ENCODE peak calls at places on chromosomes 2 and 18, in ten cellular contexts. One of them, this sample, is unnamed.

GRCh38 chr2:237336131-237336530 is 77.8 kb downstream of the COL6A3 start:
- DNase-seq in NCI-H146: no peak
- DNase-seq in stimulated activated CD8-positive, alpha-beta memory T cell treated with anti-CD3 and anti-CD28 coated beads, Interleukin-12 subunit alpha, Interleukin-12 subunit beta, amount 100 ng/mL, for 1 hour: no peak
- DNase-seq in HL-60: no peak
- DNase-seq in Karpas-422: no peak
- DNase-seq in fibroblast of the aortic adventitia: no peak
- DNase-seq in T-helper 2 cell: no peak
- DNase-seq in HAP-1: no peak
- DNase-seq in type B pancreatic cell: no peak
- DNase-seq in NCI-H526: no peak
- DNase-seq in this sample: no peak

GRCh38 chr18:12857215-12857924 is 26.7 kb downstream of the PTPN2 start:
- DNase-seq in NCI-H146: no peak
- DNase-seq in stimulated activated CD8-positive, alpha-beta memory T cell treated with anti-CD3 and anti-CD28 coated beads, Interleukin-12 subunit alpha, Interleukin-12 subunit beta, amount 100 ng/mL, for 1 hour: no peak
- DNase-seq in Karpas-422: no peak
- DNase-seq in fibroblast of the aortic adventitia: no peak
- DNase-seq in type B pancreatic cell: no peak
- DNase-seq in T-helper 2 cell: no peak
- DNase-seq in HAP-1: no peak
- DNase-seq in HL-60: no peak
- DNase-seq in NCI-H526: no peak
- DNase-seq in this sample: no peak

GRCh38 chr2:46942143-46942526 is 26.5 kb upstream of the MCFD2 start:
- DNase-seq in T-helper 2 cell: peak
- DNase-seq in HL-60: peak
- DNase-seq in fibroblast of the aortic adventitia: no peak
- DNase-seq in NCI-H526: no peak
- DNase-seq in HAP-1: no peak
- DNase-seq in stimulated activated CD8-positive, alpha-beta memory T cell treated with anti-CD3 and anti-CD28 coated beads, Interleukin-12 subunit alpha, Interleukin-12 subunit beta, amount 100 ng/mL, for 1 hour: peak
- DNase-seq in type B pancreatic cell: no peak
- DNase-seq in Karpas-422: peak
- DNase-seq in NCI-H146: no peak
- DNase-seq in this sample: no peak

GRCh38 chr2:89781962-89782361 is 1090.5 kb downstream of the RPIA start:
- DNase-seq in HL-60: no peak
- DNase-seq in fibroblast of the aortic adventitia: no peak
- DNase-seq in type B pancreatic cell: no peak
- DNase-seq in HAP-1: no peak
- DNase-seq in stimulated activated CD8-positive, alpha-beta memory T cell treated with anti-CD3 and anti-CD28 coated beads, Interleukin-12 subunit alpha, Interleukin-12 subunit beta, amount 100 ng/mL, for 1 hour: no peak
- DNase-seq in NCI-H146: no peak
- DNase-seq in Karpas-422: no peak
- DNase-seq in NCI-H526: no peak
- DNase-seq in T-helper 2 cell: no peak
- DNase-seq in this sample: no peak

GRCh38 chr18:8084160-8084559 is 517.0 kb downstream of the PTPRM start:
- DNase-seq in Karpas-422: peak
- DNase-seq in T-helper 2 cell: no peak
- DNase-seq in NCI-H526: peak
- DNase-seq in HAP-1: peak
- DNase-seq in type B pancreatic cell: no peak
- DNase-seq in fibroblast of the aortic adventitia: peak
- DNase-seq in stimulated activated CD8-positive, alpha-beta memory T cell treated with anti-CD3 and anti-CD28 coated beads, Interleukin-12 subunit alpha, Interleukin-12 subunit beta, amount 100 ng/mL, for 1 hour: no peak
- DNase-seq in NCI-H146: peak
- DNase-seq in HL-60: peak
- DNase-seq in this sample: peak

GRCh38 chr18:44682871-44683221 is 2.2 kb downstream of the SETBP1 start:
- DNase-seq in HL-60: no peak
- DNase-seq in NCI-H146: peak
- DNase-seq in HAP-1: no peak
- DNase-seq in NCI-H526: peak
- DNase-seq in T-helper 2 cell: no peak
- DNase-seq in fibroblast of the aortic adventitia: no peak
- DNase-seq in Karpas-422: no peak
- DNase-seq in type B pancreatic cell: no peak
- DNase-seq in stimulated activated CD8-positive, alpha-beta memory T cell treated with anti-CD3 and anti-CD28 coated beads, Interleukin-12 subunit alpha, Interleukin-12 subunit beta, amount 100 ng/mL, for 1 hour: no peak
- DNase-seq in this sample: peak

GRCh38 chr2:207202645-207203044 is 36.9 kb upstream of the KLF7 start:
- DNase-seq in type B pancreatic cell: no peak
- DNase-seq in fibroblast of the aortic adventitia: peak
- DNase-seq in stimulated activated CD8-positive, alpha-beta memory T cell treated with anti-CD3 and anti-CD28 coated beads, Interleukin-12 subunit alpha, Interleukin-12 subunit beta, amount 100 ng/mL, for 1 hour: no peak
- DNase-seq in HAP-1: peak
- DNase-seq in NCI-H146: no peak
- DNase-seq in Karpas-422: peak
- DNase-seq in NCI-H526: no peak
- DNase-seq in T-helper 2 cell: no peak
- DNase-seq in HL-60: peak
- DNase-seq in this sample: no peak

GRCh38 chr2:203484266-203485112 is 50.6 kb downstream of the RAPH1 start:
- DNase-seq in HL-60: peak
- DNase-seq in NCI-H526: peak
- DNase-seq in NCI-H146: no peak
- DNase-seq in Karpas-422: peak
- DNase-seq in T-helper 2 cell: no peak
- DNase-seq in stimulated activated CD8-positive, alpha-beta memory T cell treated with anti-CD3 and anti-CD28 coated beads, Interleukin-12 subunit alpha, Interleukin-12 subunit beta, amount 100 ng/mL, for 1 hour: peak
- DNase-seq in type B pancreatic cell: no peak
- DNase-seq in fibroblast of the aortic adventitia: peak
- DNase-seq in HAP-1: no peak
- DNase-seq in this sample: peak

GRCh38 chr2:58762176-58762781 is 521.2 kb upstream of the FANCL start:
- DNase-seq in HAP-1: peak
- DNase-seq in NCI-H526: peak
- DNase-seq in HL-60: peak
- DNase-seq in Karpas-422: peak
- DNase-seq in stimulated activated CD8-positive, alpha-beta memory T cell treated with anti-CD3 and anti-CD28 coated beads, Interleukin-12 subunit alpha, Interleukin-12 subunit beta, amount 100 ng/mL, for 1 hour: no peak
- DNase-seq in fibroblast of the aortic adventitia: peak
- DNase-seq in T-helper 2 cell: no peak
- DNase-seq in NCI-H146: peak
- DNase-seq in type B pancreatic cell: peak
- DNase-seq in this sample: peak

GRCh38 chr2:223970343-223971128 is 13.3 kb downstream of the MRPL44 start:
- DNase-seq in NCI-H146: peak
- DNase-seq in T-helper 2 cell: no peak
- DNase-seq in stimulated activated CD8-positive, alpha-beta memory T cell treated with anti-CD3 and anti-CD28 coated beads, Interleukin-12 subunit alpha, Interleukin-12 subunit beta, amount 100 ng/mL, for 1 hour: peak
- DNase-seq in NCI-H526: peak
- DNase-seq in Karpas-422: peak
- DNase-seq in type B pancreatic cell: no peak
- DNase-seq in HL-60: peak
- DNase-seq in HAP-1: peak
- DNase-seq in fibroblast of the aortic adventitia: peak
- DNase-seq in this sample: peak

GRCh38 chr2:160367887-160368286 is 125.7 kb downstream of the RBMS1 start:
- DNase-seq in NCI-H146: no peak
- DNase-seq in NCI-H526: no peak
- DNase-seq in stimulated activated CD8-positive, alpha-beta memory T cell treated with anti-CD3 and anti-CD28 coated beads, Interleukin-12 subunit alpha, Interleukin-12 subunit beta, amount 100 ng/mL, for 1 hour: no peak
- DNase-seq in T-helper 2 cell: no peak
- DNase-seq in fibroblast of the aortic adventitia: peak
- DNase-seq in type B pancreatic cell: no peak
- DNase-seq in HL-60: peak
- DNase-seq in HAP-1: no peak
- DNase-seq in Karpas-422: peak
- DNase-seq in this sample: no peak

GRCh38 chr2:10559101-10559500 is 111.0 kb upstream of the ODC1 start:
- DNase-seq in NCI-H146: no peak
- DNase-seq in Karpas-422: no peak
- DNase-seq in type B pancreatic cell: no peak
- DNase-seq in stimulated activated CD8-positive, alpha-beta memory T cell treated with anti-CD3 and anti-CD28 coated beads, Interleukin-12 subunit alpha, Interleukin-12 subunit beta, amount 100 ng/mL, for 1 hour: no peak
- DNase-seq in T-helper 2 cell: no peak
- DNase-seq in HL-60: no peak
- DNase-seq in NCI-H526: no peak
- DNase-seq in fibroblast of the aortic adventitia: no peak
- DNase-seq in HAP-1: no peak
- DNase-seq in this sample: no peak

GRCh38 chr2:8502316-8502715 is 179.5 kb upstream of the ID2 start:
- DNase-seq in NCI-H146: peak
- DNase-seq in T-helper 2 cell: no peak
- DNase-seq in fibroblast of the aortic adventitia: no peak
- DNase-seq in NCI-H526: no peak
- DNase-seq in HL-60: no peak
- DNase-seq in stimulated activated CD8-positive, alpha-beta memory T cell treated with anti-CD3 and anti-CD28 coated beads, Interleukin-12 subunit alpha, Interleukin-12 subunit beta, amount 100 ng/mL, for 1 hour: no peak
- DNase-seq in type B pancreatic cell: no peak
- DNase-seq in Karpas-422: no peak
- DNase-seq in HAP-1: no peak
- DNase-seq in this sample: no peak

GRCh38 chr2:213232649-213233437 is 51.4 kb upstream of the SPAG16 start:
- DNase-seq in type B pancreatic cell: no peak
- DNase-seq in stimulated activated CD8-positive, alpha-beta memory T cell treated with anti-CD3 and anti-CD28 coated beads, Interleukin-12 subunit alpha, Interleukin-12 subunit beta, amount 100 ng/mL, for 1 hour: peak
- DNase-seq in HL-60: peak
- DNase-seq in NCI-H146: no peak
- DNase-seq in Karpas-422: no peak
- DNase-seq in fibroblast of the aortic adventitia: no peak
- DNase-seq in T-helper 2 cell: peak
- DNase-seq in HAP-1: no peak
- DNase-seq in NCI-H526: no peak
- DNase-seq in this sample: no peak

GRCh38 chr18:8797206-8797605 is 91.8 kb downstream of the MTCL1 start:
- DNase-seq in NCI-H526: no peak
- DNase-seq in HAP-1: no peak
- DNase-seq in HL-60: no peak
- DNase-seq in T-helper 2 cell: no peak
- DNase-seq in stimulated activated CD8-positive, alpha-beta memory T cell treated with anti-CD3 and anti-CD28 coated beads, Interleukin-12 subunit alpha, Interleukin-12 subunit beta, amount 100 ng/mL, for 1 hour: no peak
- DNase-seq in type B pancreatic cell: no peak
- DNase-seq in NCI-H146: peak
- DNase-seq in fibroblast of the aortic adventitia: no peak
- DNase-seq in Karpas-422: no peak
- DNase-seq in this sample: no peak

GRCh38 chr2:106065983-106066826 is 127.9 kb downstream of the UXS1 start:
- DNase-seq in NCI-H526: no peak
- DNase-seq in Karpas-422: no peak
- DNase-seq in HAP-1: no peak
- DNase-seq in fibroblast of the aortic adventitia: no peak
- DNase-seq in stimulated activated CD8-positive, alpha-beta memory T cell treated with anti-CD3 and anti-CD28 coated beads, Interleukin-12 subunit alpha, Interleukin-12 subunit beta, amount 100 ng/mL, for 1 hour: no peak
- DNase-seq in type B pancreatic cell: no peak
- DNase-seq in HL-60: no peak
- DNase-seq in T-helper 2 cell: no peak
- DNase-seq in NCI-H146: no peak
- DNase-seq in this sample: no peak

GRCh38 chr2:124959582-124959981 is 934.5 kb downstream of the CNTNAP5 start:
- DNase-seq in stimulated activated CD8-positive, alpha-beta memory T cell treated with anti-CD3 and anti-CD28 coated beads, Interleukin-12 subunit alpha, Interleukin-12 subunit beta, amount 100 ng/mL, for 1 hour: no peak
- DNase-seq in NCI-H146: no peak
- DNase-seq in HAP-1: no peak
- DNase-seq in T-helper 2 cell: no peak
- DNase-seq in Karpas-422: no peak
- DNase-seq in HL-60: no peak
- DNase-seq in fibroblast of the aortic adventitia: no peak
- DNase-seq in type B pancreatic cell: no peak
- DNase-seq in NCI-H526: no peak
- DNase-seq in this sample: no peak

GRCh38 chr2:211802611-211803010 is 736.0 kb downstream of the ERBB4 start:
- DNase-seq in NCI-H526: no peak
- DNase-seq in fibroblast of the aortic adventitia: no peak
- DNase-seq in HAP-1: no peak
- DNase-seq in HL-60: no peak
- DNase-seq in NCI-H146: peak
- DNase-seq in T-helper 2 cell: no peak
- DNase-seq in type B pancreatic cell: no peak
- DNase-seq in stimulated activated CD8-positive, alpha-beta memory T cell treated with anti-CD3 and anti-CD28 coated beads, Interleukin-12 subunit alpha, Interleukin-12 subunit beta, amount 100 ng/mL, for 1 hour: no peak
- DNase-seq in Karpas-422: no peak
- DNase-seq in this sample: no peak

GRCh38 chr2:174614261-174614660 is 16.7 kb upstream of the WIPF1 start:
- DNase-seq in stimulated activated CD8-positive, alpha-beta memory T cell treated with anti-CD3 and anti-CD28 coated beads, Interleukin-12 subunit alpha, Interleukin-12 subunit beta, amount 100 ng/mL, for 1 hour: no peak
- DNase-seq in Karpas-422: no peak
- DNase-seq in fibroblast of the aortic adventitia: peak
- DNase-seq in T-helper 2 cell: no peak
- DNase-seq in NCI-H526: no peak
- DNase-seq in type B pancreatic cell: no peak
- DNase-seq in HL-60: no peak
- DNase-seq in HAP-1: no peak
- DNase-seq in NCI-H146: no peak
- DNase-seq in this sample: no peak

GRCh38 chr2:30636311-30636710 is 170.9 kb downstream of the CAPN13 start:
- DNase-seq in type B pancreatic cell: no peak
- DNase-seq in stimulated activated CD8-positive, alpha-beta memory T cell treated with anti-CD3 and anti-CD28 coated beads, Interleukin-12 subunit alpha, Interleukin-12 subunit beta, amount 100 ng/mL, for 1 hour: no peak
- DNase-seq in Karpas-422: no peak
- DNase-seq in NCI-H146: no peak
- DNase-seq in HAP-1: no peak
- DNase-seq in fibroblast of the aortic adventitia: no peak
- DNase-seq in HL-60: peak
- DNase-seq in NCI-H526: no peak
- DNase-seq in T-helper 2 cell: no peak
- DNase-seq in this sample: no peak

GRCh38 chr2:85326946-85327756 is 638 bp downstream of the TGOLN2 start:
- DNase-seq in fibroblast of the aortic adventitia: peak
- DNase-seq in HL-60: peak
- DNase-seq in Karpas-422: peak
- DNase-seq in T-helper 2 cell: no peak
- DNase-seq in type B pancreatic cell: no peak
- DNase-seq in NCI-H526: no peak
- DNase-seq in NCI-H146: peak
- DNase-seq in HAP-1: no peak
- DNase-seq in stimulated activated CD8-positive, alpha-beta memory T cell treated with anti-CD3 and anti-CD28 coated beads, Interleukin-12 subunit alpha, Interleukin-12 subunit beta, amount 100 ng/mL, for 1 hour: peak
- DNase-seq in this sample: peak

GRCh38 chr2:138170495-138170894 is 206.2 kb downstream of the HNMT start:
- DNase-seq in type B pancreatic cell: no peak
- DNase-seq in Karpas-422: no peak
- DNase-seq in stimulated activated CD8-positive, alpha-beta memory T cell treated with anti-CD3 and anti-CD28 coated beads, Interleukin-12 subunit alpha, Interleukin-12 subunit beta, amount 100 ng/mL, for 1 hour: no peak
- DNase-seq in HAP-1: no peak
- DNase-seq in T-helper 2 cell: no peak
- DNase-seq in fibroblast of the aortic adventitia: no peak
- DNase-seq in NCI-H146: no peak
- DNase-seq in HL-60: no peak
- DNase-seq in NCI-H526: no peak
- DNase-seq in this sample: no peak

GRCh38 chr2:168766600-168766999 is 35.8 kb upstream of the NOSTRIN start:
- DNase-seq in NCI-H146: no peak
- DNase-seq in HL-60: no peak
- DNase-seq in type B pancreatic cell: no peak
- DNase-seq in fibroblast of the aortic adventitia: no peak
- DNase-seq in stimulated activated CD8-positive, alpha-beta memory T cell treated with anti-CD3 and anti-CD28 coated beads, Interleukin-12 subunit alpha, Interleukin-12 subunit beta, amount 100 ng/mL, for 1 hour: no peak
- DNase-seq in Karpas-422: no peak
- DNase-seq in NCI-H526: no peak
- DNase-seq in T-helper 2 cell: no peak
- DNase-seq in HAP-1: no peak
- DNase-seq in this sample: no peak

GRCh38 chr2:95300391-95300938 is 3.3 kb downstream of the KCNIP3 start:
- DNase-seq in HAP-1: no peak
- DNase-seq in NCI-H526: no peak
- DNase-seq in type B pancreatic cell: no peak
- DNase-seq in Karpas-422: no peak
- DNase-seq in stimulated activated CD8-positive, alpha-beta memory T cell treated with anti-CD3 and anti-CD28 coated beads, Interleukin-12 subunit alpha, Interleukin-12 subunit beta, amount 100 ng/mL, for 1 hour: no peak
- DNase-seq in fibroblast of the aortic adventitia: no peak
- DNase-seq in HL-60: no peak
- DNase-seq in T-helper 2 cell: no peak
- DNase-seq in NCI-H146: no peak
- DNase-seq in this sample: peak

GRCh38 chr2:35080231-35080905 is 1275.2 kb upstream of the CRIM1 start:
- DNase-seq in T-helper 2 cell: no peak
- DNase-seq in NCI-H526: no peak
- DNase-seq in HL-60: no peak
- DNase-seq in stimulated activated CD8-positive, alpha-beta memory T cell treated with anti-CD3 and anti-CD28 coated beads, Interleukin-12 subunit alpha, Interleukin-12 subunit beta, amount 100 ng/mL, for 1 hour: no peak
- DNase-seq in NCI-H146: no peak
- DNase-seq in type B pancreatic cell: no peak
- DNase-seq in Karpas-422: no peak
- DNase-seq in fibroblast of the aortic adventitia: no peak
- DNase-seq in HAP-1: no peak
- DNase-seq in this sample: no peak

GRCh38 chr2:54041135-54041534 is 70.3 kb upstream of the PSME4 start:
- DNase-seq in HL-60: no peak
- DNase-seq in T-helper 2 cell: no peak
- DNase-seq in type B pancreatic cell: no peak
- DNase-seq in HAP-1: no peak
- DNase-seq in fibroblast of the aortic adventitia: no peak
- DNase-seq in NCI-H146: no peak
- DNase-seq in Karpas-422: no peak
- DNase-seq in NCI-H526: no peak
- DNase-seq in stimulated activated CD8-positive, alpha-beta memory T cell treated with anti-CD3 and anti-CD28 coated beads, Interleukin-12 subunit alpha, Interleukin-12 subunit beta, amount 100 ng/mL, for 1 hour: no peak
- DNase-seq in this sample: no peak

GRCh38 chr2:161650116-161651015 is 26.1 kb downstream of the SLC4A10 start:
- DNase-seq in HAP-1: no peak
- DNase-seq in fibroblast of the aortic adventitia: no peak
- DNase-seq in NCI-H146: no peak
- DNase-seq in Karpas-422: no peak
- DNase-seq in HL-60: no peak
- DNase-seq in stimulated activated CD8-positive, alpha-beta memory T cell treated with anti-CD3 and anti-CD28 coated beads, Interleukin-12 subunit alpha, Interleukin-12 subunit beta, amount 100 ng/mL, for 1 hour: no peak
- DNase-seq in type B pancreatic cell: no peak
- DNase-seq in NCI-H526: no peak
- DNase-seq in T-helper 2 cell: no peak
- DNase-seq in this sample: no peak

GRCh38 chr2:65464604-65465003 is 32.2 kb upstream of the SPRED2 start:
- DNase-seq in T-helper 2 cell: no peak
- DNase-seq in type B pancreatic cell: no peak
- DNase-seq in fibroblast of the aortic adventitia: peak
- DNase-seq in HL-60: no peak
- DNase-seq in Karpas-422: no peak
- DNase-seq in NCI-H146: no peak
- DNase-seq in stimulated activated CD8-positive, alpha-beta memory T cell treated with anti-CD3 and anti-CD28 coated beads, Interleukin-12 subunit alpha, Interleukin-12 subunit beta, amount 100 ng/mL, for 1 hour: no peak
- DNase-seq in HAP-1: no peak
- DNase-seq in NCI-H526: no peak
- DNase-seq in this sample: no peak